ENCODE peak calls at places on chromosomes 4 and X, in six cellular contexts. One of them, this sample, is unnamed.

GRCh38 chr4:163395758-163396157 is 52.1 kb downstream of the NPY5R start:
- DNase-seq in neuronal stem cell: no peak
- DNase-seq in IMR-90: no peak
- DNase-seq in H1: no peak
- DNase-seq in mesenchymal stem cell: peak
- DNase-seq in H9: no peak
- DNase-seq in this sample: no peak

GRCh38 chrX:32998776-32999175 is 212.6 kb downstream of the DMD start:
- DNase-seq in neuronal stem cell: no peak
- DNase-seq in H1: no peak
- DNase-seq in IMR-90: no peak
- DNase-seq in H9: no peak
- DNase-seq in mesenchymal stem cell: no peak
- DNase-seq in this sample: no peak

GRCh38 chrX:1391707-1392375 is at the start of gene SLC25A6:
- DNase-seq in H9: peak
- DNase-seq in IMR-90: peak
- DNase-seq in H1: peak
- DNase-seq in mesenchymal stem cell: peak
- DNase-seq in neuronal stem cell: peak
- DNase-seq in this sample: peak

GRCh38 chr4:40180356-40180755 is 16.5 kb upstream of the RHOH start:
- DNase-seq in H1: no peak
- DNase-seq in mesenchymal stem cell: peak
- DNase-seq in H9: no peak
- DNase-seq in IMR-90: peak
- DNase-seq in neuronal stem cell: no peak
- DNase-seq in this sample: no peak

GRCh38 chrX:118346258-118347094 is 570 bp downstream of the WDR44 start:
- DNase-seq in H1: no peak
- DNase-seq in H9: no peak
- DNase-seq in IMR-90: no peak
- DNase-seq in neuronal stem cell: peak
- DNase-seq in mesenchymal stem cell: peak
- DNase-seq in this sample: peak

GRCh38 chrX:134646671-134647070 is 11.6 kb downstream of the PLAC1 start:
- DNase-seq in neuronal stem cell: no peak
- DNase-seq in mesenchymal stem cell: no peak
- DNase-seq in H1: no peak
- DNase-seq in IMR-90: no peak
- DNase-seq in H9: no peak
- DNase-seq in this sample: no peak

GRCh38 chr4:138300616-138301015 is 58.5 kb upstream of the SLC7A11 start:
- DNase-seq in IMR-90: peak
- DNase-seq in mesenchymal stem cell: peak
- DNase-seq in H9: no peak
- DNase-seq in neuronal stem cell: no peak
- DNase-seq in H1: no peak
- DNase-seq in this sample: no peak

GRCh38 chr4:100635899-100636298 is 118.1 kb upstream of the EMCN start:
- DNase-seq in mesenchymal stem cell: no peak
- DNase-seq in H1: no peak
- DNase-seq in neuronal stem cell: no peak
- DNase-seq in H9: no peak
- DNase-seq in IMR-90: no peak
- DNase-seq in this sample: peak

GRCh38 chr4:66489783-66490452 is 819.6 kb upstream of the EPHA5 start:
- DNase-seq in neuronal stem cell: no peak
- DNase-seq in mesenchymal stem cell: peak
- DNase-seq in H9: no peak
- DNase-seq in IMR-90: peak
- DNase-seq in H1: no peak
- DNase-seq in this sample: peak

GRCh38 chr4:6546681-6547447 is 28.1 kb upstream of the MAN2B2 start:
- DNase-seq in neuronal stem cell: peak
- DNase-seq in mesenchymal stem cell: peak
- DNase-seq in IMR-90: peak
- DNase-seq in H1: peak
- DNase-seq in H9: peak
- DNase-seq in this sample: peak

GRCh38 chr4:26015133-26015651 is 101.2 kb downstream of the SMIM20 start:
- DNase-seq in IMR-90: peak
- DNase-seq in mesenchymal stem cell: peak
- DNase-seq in neuronal stem cell: no peak
- DNase-seq in H9: no peak
- DNase-seq in H1: no peak
- DNase-seq in this sample: peak

GRCh38 chr4:77327151-77327550 is 170.1 kb downstream of the CCNG2 start:
- DNase-seq in mesenchymal stem cell: no peak
- DNase-seq in IMR-90: no peak
- DNase-seq in neuronal stem cell: no peak
- DNase-seq in H9: no peak
- DNase-seq in H1: no peak
- DNase-seq in this sample: no peak
- H2BK15ac ChIP-seq in mesenchymal stem cell: no peak
- H2BK15ac ChIP-seq in IMR-90: no peak
- H2BK15ac ChIP-seq in neuronal stem cell: no peak
- H2BK15ac ChIP-seq in H9: no peak
- H2BK15ac ChIP-seq in H1: no peak
- H2BK15ac ChIP-seq in this sample: no peak

GRCh38 chr4:107351196-107351595 is 315.1 kb upstream of the DKK2 start:
- DNase-seq in mesenchymal stem cell: no peak
- DNase-seq in H1: no peak
- DNase-seq in H9: no peak
- DNase-seq in neuronal stem cell: no peak
- DNase-seq in IMR-90: no peak
- DNase-seq in this sample: no peak

GRCh38 chr4:107348188-107348872 is 312.2 kb upstream of the DKK2 start:
- DNase-seq in mesenchymal stem cell: no peak
- DNase-seq in H9: no peak
- DNase-seq in neuronal stem cell: no peak
- DNase-seq in IMR-90: no peak
- DNase-seq in H1: no peak
- DNase-seq in this sample: no peak

GRCh38 chr4:107349266-107349665 is 313.2 kb upstream of the DKK2 start:
- DNase-seq in mesenchymal stem cell: peak
- DNase-seq in neuronal stem cell: no peak
- DNase-seq in IMR-90: no peak
- DNase-seq in H1: no peak
- DNase-seq in H9: no peak
- DNase-seq in this sample: peak

GRCh38 chr4:107349732-107350131 is 313.6 kb upstream of the DKK2 start:
- DNase-seq in H9: no peak
- DNase-seq in neuronal stem cell: no peak
- DNase-seq in mesenchymal stem cell: no peak
- DNase-seq in H1: no peak
- DNase-seq in IMR-90: no peak
- DNase-seq in this sample: peak
- H2BK15ac ChIP-seq in H9: no peak
- H2BK15ac ChIP-seq in neuronal stem cell: no peak
- H2BK15ac ChIP-seq in mesenchymal stem cell: no peak
- H2BK15ac ChIP-seq in H1: no peak
- H2BK15ac ChIP-seq in IMR-90: no peak
- H2BK15ac ChIP-seq in this sample: no peak

DNA sequence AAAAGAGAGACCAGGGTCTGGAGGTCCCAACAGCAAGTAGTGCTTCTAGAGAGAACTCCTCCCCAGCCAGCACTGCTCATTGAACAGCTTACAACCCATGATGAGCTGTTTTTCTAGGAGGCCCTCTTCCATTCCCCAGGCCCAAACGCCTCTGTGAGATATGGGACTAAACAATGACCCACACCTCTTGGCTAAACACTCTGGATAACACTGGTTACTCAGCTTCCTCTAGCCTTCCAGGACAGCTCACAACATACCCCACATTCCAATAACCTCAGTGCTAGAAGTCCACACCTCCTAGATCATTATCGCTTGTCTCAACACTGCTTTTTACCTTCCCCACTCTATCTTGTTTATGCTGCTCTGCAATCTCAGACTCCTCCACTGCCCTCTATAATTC is 35.4 kb upstream of the PGRMC2 start:
- DNase-seq in H9: no peak
- DNase-seq in mesenchymal stem cell: peak
- DNase-seq in IMR-90: peak
- DNase-seq in H1: no peak
- DNase-seq in neuronal stem cell: no peak
- DNase-seq in this sample: peak
- H2BK15ac ChIP-seq in H9: no peak
- H2BK15ac ChIP-seq in mesenchymal stem cell: no peak
- H2BK15ac ChIP-seq in IMR-90: peak
- H2BK15ac ChIP-seq in H1: no peak
- H2BK15ac ChIP-seq in neuronal stem cell: no peak
- H2BK15ac ChIP-seq in this sample: no peak

GRCh38 chr4:185578284-185578683 is 43.0 kb upstream of the PDLIM3 start:
- DNase-seq in mesenchymal stem cell: no peak
- DNase-seq in H1: no peak
- DNase-seq in neuronal stem cell: no peak
- DNase-seq in H9: no peak
- DNase-seq in IMR-90: no peak
- DNase-seq in this sample: no peak
- H2BK15ac ChIP-seq in mesenchymal stem cell: no peak
- H2BK15ac ChIP-seq in H1: no peak
- H2BK15ac ChIP-seq in neuronal stem cell: no peak
- H2BK15ac ChIP-seq in H9: no peak
- H2BK15ac ChIP-seq in IMR-90: no peak
- H2BK15ac ChIP-seq in this sample: no peak

DNA sequence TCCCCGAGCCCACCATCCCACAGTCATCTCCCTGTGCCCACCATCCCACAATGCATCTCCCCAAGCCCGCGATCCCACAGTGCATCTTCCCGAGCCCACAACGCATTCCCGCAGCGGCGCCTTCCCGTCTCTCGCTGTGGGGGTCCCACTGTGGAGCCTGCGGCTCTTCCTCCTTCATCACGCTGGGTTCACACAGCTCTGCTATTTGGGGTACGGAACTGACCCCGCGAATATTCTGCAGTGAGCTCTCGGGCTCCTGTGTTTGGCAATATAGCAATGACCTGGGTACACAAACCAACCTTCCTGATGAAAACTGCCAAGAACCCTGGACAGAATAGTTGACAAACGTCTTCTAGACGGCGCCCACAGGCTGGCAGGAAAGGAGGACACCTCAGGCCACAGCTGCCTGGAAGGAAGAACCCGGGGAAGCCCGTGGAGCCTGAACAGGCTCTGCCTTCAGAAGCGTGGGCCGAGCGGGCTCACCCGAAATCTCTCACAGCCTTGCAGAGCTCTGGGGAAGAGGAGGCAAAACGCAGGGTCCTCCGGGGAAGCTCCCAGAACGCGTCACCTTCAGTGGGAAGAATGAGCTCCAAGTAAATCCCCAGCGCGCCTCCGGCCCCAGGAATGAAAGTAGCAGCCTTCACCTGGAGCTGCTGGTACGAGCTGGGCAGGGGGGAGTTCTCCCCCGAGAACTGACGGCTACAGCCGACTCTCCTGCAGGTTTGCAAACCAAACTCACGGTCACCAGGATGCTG is 22.9 kb downstream of the PPP2R3B start:
- DNase-seq in H9: no peak
- DNase-seq in neuronal stem cell: no peak
- DNase-seq in IMR-90: no peak
- DNase-seq in mesenchymal stem cell: no peak
- DNase-seq in H1: no peak
- DNase-seq in this sample: no peak
- H2BK15ac ChIP-seq in H9: no peak
- H2BK15ac ChIP-seq in neuronal stem cell: no peak
- H2BK15ac ChIP-seq in IMR-90: no peak
- H2BK15ac ChIP-seq in mesenchymal stem cell: no peak
- H2BK15ac ChIP-seq in H1: no peak
- H2BK15ac ChIP-seq in this sample: no peak

DNA sequence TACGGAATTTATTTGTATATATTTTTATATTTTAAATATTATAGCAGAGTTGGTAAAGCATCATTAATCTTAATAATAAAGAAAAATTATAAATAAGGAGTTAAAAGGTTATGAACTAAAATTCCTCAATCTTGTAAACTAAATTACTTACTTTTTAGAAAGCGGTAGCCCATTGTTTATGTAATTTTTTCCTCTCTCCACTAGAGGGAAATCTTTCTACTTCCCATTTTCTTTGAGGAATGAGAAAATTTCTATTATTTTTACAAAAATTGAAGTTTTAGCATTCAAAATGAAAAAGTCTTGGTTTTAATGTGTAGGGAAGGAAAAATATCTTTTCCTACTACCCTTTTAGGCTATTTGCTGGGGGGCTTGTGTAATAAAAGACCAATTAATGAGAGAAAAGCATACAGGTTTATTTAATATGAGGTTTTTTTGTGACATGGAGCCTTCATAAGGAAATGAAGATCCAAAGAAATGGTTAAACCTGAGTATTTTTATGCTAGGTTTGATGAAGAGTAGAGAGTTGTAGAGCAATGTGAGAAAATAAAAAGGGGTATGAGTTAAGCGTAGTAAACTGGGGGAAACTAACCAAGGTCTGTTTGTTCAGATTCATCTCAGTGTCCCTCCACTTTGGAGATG is 68.7 kb upstream of the ADAD1 start:
- DNase-seq in neuronal stem cell: no peak
- DNase-seq in mesenchymal stem cell: peak
- DNase-seq in IMR-90: peak
- DNase-seq in H1: no peak
- DNase-seq in H9: no peak
- DNase-seq in this sample: peak
- H2BK15ac ChIP-seq in neuronal stem cell: no peak
- H2BK15ac ChIP-seq in mesenchymal stem cell: no peak
- H2BK15ac ChIP-seq in IMR-90: no peak
- H2BK15ac ChIP-seq in H1: no peak
- H2BK15ac ChIP-seq in H9: no peak
- H2BK15ac ChIP-seq in this sample: no peak

DNA sequence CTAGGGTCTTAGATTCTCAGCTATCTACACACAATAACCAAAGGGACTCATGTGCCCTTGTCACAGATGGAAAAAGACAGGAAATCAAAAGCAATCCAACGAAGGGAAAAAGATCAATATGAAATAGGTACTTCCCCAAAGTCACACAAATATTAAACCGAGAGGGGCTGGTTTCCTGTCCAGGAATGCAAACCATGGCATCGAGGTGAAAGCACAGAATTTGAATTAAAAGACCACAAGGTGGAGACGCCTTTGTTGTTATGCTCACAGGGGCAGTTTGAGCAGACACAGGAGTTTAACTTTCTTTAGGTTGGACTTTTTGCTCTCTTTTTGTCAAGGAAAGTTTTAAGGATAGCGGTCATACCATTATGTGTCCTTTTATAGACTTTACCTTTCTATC is 14.3 kb downstream of the H2BW1 start:
- DNase-seq in IMR-90: no peak
- DNase-seq in H9: no peak
- DNase-seq in mesenchymal stem cell: no peak
- DNase-seq in neuronal stem cell: no peak
- DNase-seq in H1: no peak
- DNase-seq in this sample: no peak
- H2BK15ac ChIP-seq in IMR-90: no peak
- H2BK15ac ChIP-seq in H9: no peak
- H2BK15ac ChIP-seq in mesenchymal stem cell: no peak
- H2BK15ac ChIP-seq in neuronal stem cell: no peak
- H2BK15ac ChIP-seq in H1: no peak
- H2BK15ac ChIP-seq in this sample: no peak